ENCODE peak calls at places on chromosomes 6 and 20, in ten cellular contexts. Y, X, O, W, I, Z, H, C, L and P are unnamed samples.

GRCh38 chr6:47061631-47062300 is 19.6 kb upstream of the ADGRF1 start:
- DNase-seq in Y (no peak), I (peak; percentile 71), L (peak; percentile 32), Z (peak; percentile 97), W (no peak), O (no peak), H (no peak), C (peak; percentile 42), X (peak; percentile 76), P (no peak)

GRCh38 chr20:31715766-31716165 is 6.9 kb downstream of the BCL2L1 start:
- DNase-seq in I (no peak), C (no peak), L (no peak), X (no peak), H (no peak), W (no peak), O (no peak), Y (no peak), Z (no peak), P (no peak)

GRCh38 chr6:34934516-34934915 is 45.5 kb downstream of the ANKS1A start:
- DNase-seq in H (no peak), I (no peak), L (no peak), W (no peak), Z (no peak), C (no peak), Y (peak; percentile 16), X (peak; percentile 83), O (no peak), P (no peak)

GRCh38 chr6:168884646-168885086 is 369.0 kb downstream of the THBS2 start:
- DNase-seq in L (peak; percentile 60), X (peak; percentile 29), C (peak; percentile 95), Y (peak; percentile 20), O (peak; percentile 90), H (peak; percentile 76), I (peak; percentile 64), W (peak; percentile 29), Z (peak; percentile 70), P (peak; percentile 73)

GRCh38 chr6:15628499-15629131 is 34.2 kb downstream of the DTNBP1 start:
- DNase-seq in W (no peak), H (peak; percentile 33), L (no peak), O (no peak), X (peak; percentile 23), Z (peak; percentile 93), C (peak; percentile 80), I (no peak), Y (no peak), P (peak; percentile 44)

GRCh38 chr6:131949909-131950766 is 1.0 kb downstream of the CCN2 start:
- DNase-seq in O (peak; percentile 89), Y (no peak), X (peak; percentile 86), C (peak; percentile 70), L (peak; percentile 37), Z (peak; percentile 58), W (peak; percentile 34), H (no peak), I (peak; percentile 77), P (peak; percentile 83)

GRCh38 chr6:142960098-142960497 is 15.1 kb upstream of the HIVEP2 start:
- DNase-seq in I (no peak), C (no peak), X (peak; percentile 91), H (no peak), Z (no peak), W (no peak), O (no peak), Y (no peak), L (no peak), P (no peak)

GRCh38 chr6:107807186-107807585 is 16.9 kb downstream of the SCML4 start:
- DNase-seq in C (no peak), Y (no peak), X (no peak), Z (no peak), W (peak; percentile 4), I (no peak), H (no peak), L (no peak), O (peak; percentile 57), P (no peak)

GRCh38 chr6:56808871-56809359 is 146.0 kb upstream of the BEND6 start:
- DNase-seq in L (no peak), I (peak; percentile 52), C (peak; percentile 28), Z (no peak), W (no peak), Y (peak; percentile 62), H (no peak), X (no peak), O (no peak), P (no peak)

GRCh38 chr6:38806271-38806670 is 91.2 kb downstream of the DNAH8 start:
- DNase-seq in H (no peak), W (no peak), C (no peak), Y (peak; percentile 1), X (no peak), Z (no peak), I (no peak), O (no peak), L (no peak), P (no peak)